ENCODE peak calls at places on chromosomes 16 and 17, in four cellular contexts. V is HEK293T, X is GM12878, H is HepG2. J is an unnamed sample.

GRCh38 chr17:40822132-40822812 is at the start of gene KRT10:
- DNase-seq in X (no peak), H (no peak), V (no peak), J (no peak)

GRCh38 chr17:80961931-80962330 is 29.7 kb upstream of the CHMP6 start:
- DNase-seq in X (no peak), V (no peak), H (no peak), J (no peak)

GRCh38 chr17:41777157-41777578 is 9.3 kb downstream of the JUP start:
- DNase-seq in V (no peak), X (no peak), H (peak), J (no peak)

GRCh38 chr17:37446027-37446426 is 39.3 kb downstream of the TADA2A start:
- DNase-seq in X (peak), V (no peak), H (no peak), J (no peak)

GRCh38 chr17:31522987-31523495 is 131.6 kb downstream of the RAB11FIP4 start:
- DNase-seq in X (no peak), V (no peak), H (no peak), J (no peak)

GRCh38 chr16:85490971-85491771 is 122.0 kb upstream of the GSE1 start:
- DNase-seq in V (peak), H (peak), X (no peak), J (peak)

GRCh38 chr16:12801511-12802042 is 2.1 kb downstream of the CPPED1 start:
- DNase-seq in H (peak), X (peak), V (no peak), J (no peak)

GRCh38 chr17:5203908-5204294 is 12.2 kb upstream of the ZNF594 start:
- DNase-seq in V (no peak), H (no peak), X (no peak), J (no peak)

GRCh38 chr16:11129378-11129781 is 126.6 kb downstream of the SOCS1 start:
- DNase-seq in X (no peak), H (no peak), V (no peak), J (no peak)

GRCh38 chr17:82895087-82895486 is 55.3 kb upstream of the ZNF750 start:
- DNase-seq in X (no peak), V (no peak), H (no peak), J (no peak)

GRCh38 chr16:89565256-89565505 is 4.7 kb downstream of the RPL13 start:
- DNase-seq in V (peak), X (no peak), H (no peak), J (no peak)

GRCh38 chr17:41483991-41484826 is 3.3 kb upstream of the KRT35 start:
- DNase-seq in X (no peak), H (no peak), V (no peak), J (peak)

GRCh38 chr16:46932802-46933201 is 40.7 kb downstream of the DNAJA2 start:
- DNase-seq in V (no peak), H (no peak), X (no peak), J (no peak)

GRCh38 chr16:76943936-76944335 is 247.1 kb upstream of the MON1B start:
- DNase-seq in H (no peak), X (no peak), V (no peak), J (no peak)

GRCh38 chr16:22225060-22225459 is 19.0 kb downstream of the EEF2K start:
- DNase-seq in X (no peak), V (no peak), H (no peak), J (no peak)

GRCh38 chr17:79482719-79483118 is 128.1 kb downstream of the RBFOX3 start:
- DNase-seq in X (no peak), V (no peak), H (no peak), J (no peak)

GRCh38 chr16:86355538-86355937 is 154.8 kb upstream of the FOXF1 start:
- DNase-seq in X (no peak), V (no peak), H (no peak), J (no peak)

GRCh38 chr17:48985436-48986245 is 11.5 kb upstream of the IGF2BP1 start:
- DNase-seq in H (no peak), X (no peak), V (no peak), J (no peak)

GRCh38 chr16:29694384-29695195 is 15.6 kb downstream of the QPRT start:
- DNase-seq in H (no peak), X (no peak), V (no peak), J (no peak)

GRCh38 chr17:73030501-73030911 is 62.0 kb downstream of the SLC39A11 start:
- DNase-seq in X (no peak), V (no peak), H (peak), J (no peak)

GRCh38 chr16:73713817-73714495 is 582.7 kb upstream of the PSMD7 start:
- DNase-seq in X (no peak), V (peak), H (peak), J (peak)

GRCh38 chr16:84501077-84501735 is 3.3 kb downstream of the MEAK7 start:
- DNase-seq in V (no peak), H (no peak), X (no peak), J (no peak)

GRCh38 chr16:52492789-52493357 is 54.1 kb downstream of the TOX3 start:
- DNase-seq in V (no peak), H (peak), X (peak), J (no peak)

GRCh38 chr17:80678621-80679020 is 134.0 kb downstream of the RPTOR start:
- DNase-seq in X (no peak), V (no peak), H (no peak), J (peak)

GRCh38 chr17:61399131-61400057 is at the start of gene TBX2:
- DNase-seq in H (peak), V (peak), X (no peak), J (no peak)

GRCh38 chr17:40190197-40191021 is 13.1 kb downstream of the RAPGEFL1 start:
- DNase-seq in V (peak), H (peak), X (no peak), J (no peak)

GRCh38 chr17:6107791-6108190 is 37.6 kb downstream of the WSCD1 start:
- DNase-seq in X (no peak), H (no peak), V (no peak), J (no peak)

GRCh38 chr17:44794699-44795413 is 35.2 kb downstream of the GJC1 start:
- DNase-seq in V (no peak), H (no peak), X (no peak), J (no peak)

GRCh38 chr16:3068486-3068885 is 3.0 kb downstream of the IL32 start:
- DNase-seq in X (no peak), V (no peak), H (no peak), J (no peak)

GRCh38 chr17:79645022-79645776 is 34.3 kb upstream of the RBFOX3 start:
- DNase-seq in X (no peak), H (no peak), V (peak), J (no peak)

GRCh38 chr17:50564916-50565315 is 4.4 kb downstream of the CACNA1G start:
- DNase-seq in X (no peak), H (no peak), V (no peak), J (no peak)

GRCh38 chr16:74232831-74233465 is 63.7 kb upstream of the PSMD7 start:
- DNase-seq in X (no peak), H (no peak), V (no peak), J (no peak)

GRCh38 chr17:35338230-35338629 is 35.2 kb downstream of the SLFN11 start:
- DNase-seq in X (no peak), V (no peak), H (no peak), J (no peak)

GRCh38 chr16:66520406-66521194 is 29.3 kb downstream of the TK2 start:
- DNase-seq in H (no peak), X (no peak), V (no peak), J (no peak)

GRCh38 chr17:17710728-17711541 is 29.7 kb downstream of the RAI1 start:
- DNase-seq in X (no peak), H (peak), V (no peak), J (no peak)

GRCh38 chr16:30063893-30064745 is 1.4 kb upstream of the ALDOA start:
- DNase-seq in V (peak), X (peak), H (peak), J (peak)

GRCh38 chr17:8082312-8082711 is 5.2 kb downstream of the ALOX12B start:
- DNase-seq in V (no peak), X (no peak), H (no peak), J (peak)

GRCh38 chr17:8080799-8081219 is 6.7 kb downstream of the ALOX12B start:
- DNase-seq in X (no peak), V (no peak), H (no peak), J (no peak)

GRCh38 chr17:8080208-8080798 is 7.2 kb downstream of the ALOX12B start:
- DNase-seq in H (no peak), V (no peak), X (no peak), J (no peak)

GRCh38 chr17:8081876-8082275 is 5.6 kb downstream of the ALOX12B start:
- DNase-seq in V (no peak), X (no peak), H (no peak), J (no peak)

DNA sequence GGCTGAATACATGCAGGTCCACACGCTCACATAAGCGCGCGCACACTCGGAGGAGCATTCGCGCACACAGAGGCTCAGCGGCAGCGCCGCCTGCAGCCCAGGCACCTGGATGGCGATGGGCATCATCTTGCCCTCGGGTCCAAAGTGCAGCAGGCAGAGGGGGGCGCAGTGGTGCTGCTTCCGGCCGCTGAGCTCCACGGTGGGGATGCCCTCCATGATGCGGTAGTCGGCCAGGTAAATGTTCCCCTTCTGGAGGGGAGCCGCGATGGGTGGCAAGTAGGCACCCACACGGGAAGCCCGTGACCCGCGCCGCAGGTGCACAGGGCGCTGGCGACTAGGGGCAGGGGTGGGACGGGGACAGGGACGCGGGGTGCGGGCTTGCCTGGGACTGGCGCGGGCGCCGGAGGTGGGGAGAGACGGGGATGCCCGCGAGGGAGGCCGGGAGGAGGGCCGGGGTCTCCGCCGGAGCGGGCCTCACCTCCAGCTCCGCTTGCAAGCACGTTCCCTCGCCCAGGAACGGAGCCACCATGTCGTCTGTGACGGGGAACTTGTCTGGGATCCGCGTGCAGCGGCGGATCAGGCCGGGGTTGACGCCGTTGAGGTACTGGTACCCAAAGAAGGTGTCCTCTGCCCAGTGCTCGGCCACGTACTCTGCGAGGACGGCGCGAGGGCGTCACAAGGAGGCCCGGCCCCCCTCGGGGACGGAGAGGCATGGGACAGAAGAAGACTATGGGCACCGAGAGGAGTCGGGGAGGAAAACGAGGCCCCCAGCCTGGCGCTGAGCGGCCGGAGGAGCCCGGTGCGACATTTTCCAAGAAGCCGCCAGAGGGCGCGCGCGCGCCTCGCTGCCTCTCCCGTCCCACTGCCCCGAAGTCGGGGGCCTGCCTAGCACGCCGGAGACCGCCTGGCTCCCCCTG is 8.0 kb downstream of the ALOX12B start:
- DNase-seq in V (peak), X (no peak), H (peak), J (peak)
- TF ChIP-seq FOXK2 in V (no peak), X (no peak), H (no peak), J (no peak)

GRCh38 chr16:706189-707061 is 824 bp upstream of the FBXL16 start:
- DNase-seq in X (no peak), H (no peak), V (no peak), J (no peak)

GRCh38 chr16:707062-707538 is 1.5 kb upstream of the FBXL16 start:
- DNase-seq in H (no peak), V (no peak), X (no peak), J (peak)

GRCh38 chr16:704552-705380 is 835 bp downstream of the FBXL16 start:
- DNase-seq in X (no peak), H (no peak), V (no peak), J (no peak)

GRCh38 chr16:704047-704446 is 1.6 kb downstream of the FBXL16 start:
- DNase-seq in H (no peak), V (no peak), X (no peak), J (no peak)

DNA sequence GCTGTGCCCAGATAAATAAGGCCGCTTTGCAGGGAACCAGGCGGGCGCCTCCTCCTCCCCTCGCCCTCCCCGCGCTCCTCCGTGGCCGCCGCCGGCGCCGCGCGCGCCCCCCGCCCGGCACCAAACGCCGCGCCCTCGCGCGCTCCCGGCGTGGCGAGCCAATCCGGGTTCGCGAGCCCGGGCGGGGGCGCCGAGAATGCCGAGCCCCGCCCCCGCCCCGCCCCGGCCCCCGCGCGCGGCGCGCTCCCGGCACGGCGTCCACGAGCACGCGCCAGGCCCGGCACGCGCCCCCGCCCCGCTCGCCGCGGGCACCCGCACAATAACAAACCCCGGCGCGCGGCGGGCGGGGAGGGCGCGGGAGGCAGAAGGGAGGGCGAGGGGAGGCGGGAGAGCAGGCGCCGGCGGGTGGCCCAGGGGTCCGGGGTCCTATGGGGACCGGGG is at the start of gene FBXL16:
- DNase-seq in H (no peak), X (no peak), V (peak), J (peak)
- TF ChIP-seq FOXK2 in H (no peak), X (no peak), V (no peak), J (no peak)

GRCh38 chr17:74686761-74687160 is 26.0 kb downstream of the CD300LF start:
- DNase-seq in H (no peak), X (no peak), V (no peak), J (no peak)
- TF ChIP-seq FOXK2 in H (no peak), X (no peak), V (no peak), J (no peak)

GRCh38 chr16:9138731-9139501 is 47.5 kb downstream of the HAPSTR1 start:
- DNase-seq in X (no peak), H (peak), V (peak), J (peak)
- TF ChIP-seq FOXK2 in X (no peak), H (no peak), V (no peak), J (no peak)

DNA sequence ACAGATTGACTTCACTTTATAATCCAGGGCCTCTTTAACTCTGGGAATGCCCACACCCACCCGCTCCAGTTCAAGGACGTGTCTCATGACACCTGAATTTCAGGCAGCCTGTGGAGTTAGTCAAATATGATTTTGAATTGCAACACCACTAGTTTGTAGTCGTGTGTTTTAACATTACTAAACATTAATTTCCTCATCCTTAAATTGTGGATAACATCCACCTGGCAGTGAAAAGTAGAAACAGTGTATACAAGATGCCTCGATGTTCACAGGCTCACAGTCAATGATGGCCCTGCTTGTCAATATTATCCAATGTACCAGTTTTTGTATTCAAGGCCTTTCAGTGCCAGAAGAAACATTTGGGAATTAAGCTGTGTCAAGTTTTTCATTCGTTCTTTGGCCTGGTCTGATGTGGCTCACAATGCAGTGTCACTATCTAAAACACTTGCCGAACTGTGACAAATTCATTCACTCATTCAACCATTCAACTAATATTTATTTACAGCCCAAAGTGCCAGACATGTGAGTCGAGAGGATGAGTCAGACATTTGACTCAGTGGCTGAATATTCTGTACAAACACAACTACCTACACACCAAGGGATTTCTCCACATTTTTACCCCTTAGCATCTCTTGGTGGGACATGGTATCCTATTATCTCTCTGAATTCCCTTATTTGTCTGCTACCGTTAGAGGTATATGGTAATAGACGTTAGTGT is 1.4 kb downstream of the MEIOB start:
- DNase-seq in X (no peak), H (peak), V (no peak), J (peak)
- TF ChIP-seq FOXK2 in X (no peak), H (no peak), V (no peak), J (no peak)

GRCh38 chr17:21374455-21375161 is 1.5 kb upstream of the KCNJ12 start:
- DNase-seq in H (no peak), X (no peak), V (no peak), J (no peak)
- TF ChIP-seq FOXK2 in H (no peak), X (no peak), V (no peak), J (no peak)

J was measured in K562.